ENCODE peak calls at places on chromosomes 11 and 22, in six cellular contexts. K is PC-3, X is neural progenitor cell, T is IMR-90, L is endodermal cell, R is SK-N-MC. P is an unnamed sample.

GRCh38 chr11:126723665-126724045 is 276.9 kb downstream of the KIRREL3 start:
- DNase-seq in K (no peak), X (no peak), T (peak; percentile 55), L (no peak), R (no peak), P (no peak)

GRCh38 chr11:134538793-134539192 is 126.8 kb upstream of the B3GAT1 start:
- DNase-seq in K (no peak), X (no peak), T (no peak), L (no peak), R (no peak), P (no peak)

GRCh38 chr11:57377098-57377497 is 3.9 kb downstream of the PRG3 start:
- DNase-seq in K (no peak), X (no peak), T (no peak), L (no peak), R (no peak), P (no peak)

GRCh38 chr22:49052023-49052538 is 775.6 kb downstream of the BRD1 start:
- DNase-seq in K (no peak), X (no peak), T (no peak), L (peak; percentile 84), R (no peak), P (no peak)

GRCh38 chr11:13695886-13696285 is 27.4 kb downstream of the FAR1 start:
- DNase-seq in K (no peak), X (no peak), T (no peak), L (no peak), R (no peak), P (no peak)

GRCh38 chr11:64060861-64061444 is 25.2 kb downstream of the FLRT1 start:
- DNase-seq in K (no peak), X (peak; percentile 92), T (no peak), L (peak; percentile 90), R (no peak), P (peak; percentile 33)

GRCh38 chr11:35516361-35516760 is 9.1 kb downstream of the PAMR1 start:
- DNase-seq in K (no peak), X (no peak), T (no peak), L (no peak), R (no peak), P (no peak)

GRCh38 chr11:78402842-78403241 is 14.8 kb downstream of the GAB2 start:
- DNase-seq in K (no peak), X (no peak), T (no peak), L (no peak), R (no peak), P (no peak)

GRCh38 chr22:19175602-19176174 is 2.8 kb downstream of the SLC25A1 start:
- DNase-seq in K (no peak), X (peak; percentile 7), T (no peak), L (no peak), R (no peak), P (no peak)

GRCh38 chr11:22761066-22761465 is 68.5 kb downstream of the SVIP start:
- DNase-seq in K (no peak), X (no peak), T (no peak), L (no peak), R (no peak), P (no peak)

GRCh38 chr11:120608760-120609211 is 97.2 kb downstream of the GRIK4 start:
- DNase-seq in K (no peak), X (peak; percentile 36), T (no peak), L (peak; percentile 69), R (no peak), P (no peak)

GRCh38 chr11:86670179-86670578 is 2.2 kb downstream of the ME3 start:
- DNase-seq in K (peak; percentile 42), X (no peak), T (peak; percentile 43), L (no peak), R (no peak), P (no peak)

GRCh38 chr11:19258651-19259230 is 18.0 kb upstream of the E2F8 start:
- DNase-seq in K (no peak), X (peak; percentile 17), T (no peak), L (no peak), R (no peak), P (no peak)

GRCh38 chr11:75105462-75105925 is 8.8 kb upstream of the OR2AT4 start:
- DNase-seq in K (no peak), X (peak; percentile 83), T (no peak), L (peak; percentile 90), R (no peak), P (peak; percentile 77)

GRCh38 chr11:460331-461199 is 10.5 kb downstream of the PTDSS2 start:
- DNase-seq in K (no peak), X (no peak), T (no peak), L (no peak), R (no peak), P (no peak)

GRCh38 chr11:73578786-73579185 is 19.1 kb downstream of the FAM168A start:
- DNase-seq in K (no peak), X (no peak), T (no peak), L (no peak), R (no peak), P (no peak)

DNA sequence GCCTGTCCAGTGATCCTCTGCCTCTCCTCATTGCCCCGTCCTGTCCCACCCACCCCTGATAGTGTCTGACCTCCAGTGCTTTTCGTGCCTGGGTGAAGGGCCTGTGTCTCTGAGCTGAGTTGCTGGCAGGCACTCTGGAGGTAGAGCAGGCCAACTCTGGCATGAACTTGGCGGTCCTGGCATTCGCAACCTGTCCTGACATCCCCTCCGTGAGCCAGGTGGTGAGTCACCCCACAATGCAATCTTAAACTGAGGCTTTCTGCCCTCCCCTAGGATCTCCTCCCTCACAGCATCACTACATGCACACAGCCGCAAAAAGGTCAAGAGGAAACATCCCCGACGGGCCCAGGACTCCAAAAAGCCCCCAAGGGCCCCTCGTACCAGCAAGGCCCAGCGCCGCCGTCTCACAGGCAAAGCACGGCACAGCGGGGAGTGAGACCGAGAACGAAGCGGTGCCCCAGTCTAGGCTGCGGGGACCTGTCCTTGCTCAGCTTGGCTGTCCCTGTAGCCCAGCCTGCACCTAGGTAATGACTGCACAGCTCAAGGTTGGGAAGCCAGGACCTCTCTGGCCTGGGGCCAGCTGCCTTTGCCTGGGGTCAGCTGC is 4.9 kb downstream of the NOL12 start:
- DNase-seq in K (peak; percentile 14), X (no peak), T (no peak), L (no peak), R (no peak), P (no peak)
- H3K9me3 ChIP-seq in K (no peaks in the 10 kb centered on the region), X (no peaks in the 10 kb centered on the region), T (no peaks in the 10 kb centered on the region), L (no peaks in the 10 kb centered on the region), R (no peaks in the 10 kb centered on the region), P (no peaks in the 10 kb centered on the region)

DNA sequence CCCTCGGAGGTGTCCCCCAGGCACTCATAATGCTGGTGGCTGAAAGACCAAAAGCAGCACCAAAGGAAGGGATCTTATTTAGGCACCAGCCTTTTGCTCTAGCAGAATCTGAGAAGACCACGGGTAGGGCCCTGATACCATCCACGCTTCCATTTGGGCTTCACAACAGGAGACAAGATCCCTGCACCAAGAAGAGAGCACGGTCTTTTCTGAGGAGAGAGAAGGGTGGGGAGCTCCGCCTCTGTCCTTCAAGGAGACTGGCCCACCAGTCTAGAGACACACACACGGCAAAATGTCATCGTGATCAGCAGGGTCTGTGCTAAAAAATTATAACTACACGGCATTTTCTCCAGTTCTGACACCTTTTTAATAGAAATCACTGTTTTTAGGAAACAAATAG is 9.8 kb downstream of the LARGE2 start:
- DNase-seq in K (no peak), X (no peak), T (no peak), L (no peak), R (no peak), P (no peak)
- H3K9ac ChIP-seq in K (no peak overlapping the region), X (no peak overlapping the region), T (no peak overlapping the region), L (no peak overlapping the region), R (no peak overlapping the region), P (no peak overlapping the region)

GRCh38 chr11:70580036-70580805 is 181.9 kb downstream of the CTTN start:
- DNase-seq in K (no peak), X (peak; percentile 56), T (no peak), L (peak; percentile 75), R (no peak), P (no peak)
- H3K9me3 ChIP-seq in K (no peaks in the 10 kb centered on the region), X (no peaks in the 10 kb centered on the region), T (no peaks in the 10 kb centered on the region), L (no peaks in the 10 kb centered on the region), R (no peaks in the 10 kb centered on the region), P (no peaks in the 10 kb centered on the region)

GRCh38 chr22:46753360-46753759 is 9.1 kb upstream of the TBC1D22A start:
- DNase-seq in K (no peak), X (no peak), T (no peak), L (no peak), R (no peak), P (no peak)
- H3K9ac ChIP-seq in K (peak overlapping the region; percentile 86), X (no peak overlapping the region), T (peak overlapping the region; percentile 39), L (no peak overlapping the region), R (no peak overlapping the region), P (no peak overlapping the region)

DNA sequence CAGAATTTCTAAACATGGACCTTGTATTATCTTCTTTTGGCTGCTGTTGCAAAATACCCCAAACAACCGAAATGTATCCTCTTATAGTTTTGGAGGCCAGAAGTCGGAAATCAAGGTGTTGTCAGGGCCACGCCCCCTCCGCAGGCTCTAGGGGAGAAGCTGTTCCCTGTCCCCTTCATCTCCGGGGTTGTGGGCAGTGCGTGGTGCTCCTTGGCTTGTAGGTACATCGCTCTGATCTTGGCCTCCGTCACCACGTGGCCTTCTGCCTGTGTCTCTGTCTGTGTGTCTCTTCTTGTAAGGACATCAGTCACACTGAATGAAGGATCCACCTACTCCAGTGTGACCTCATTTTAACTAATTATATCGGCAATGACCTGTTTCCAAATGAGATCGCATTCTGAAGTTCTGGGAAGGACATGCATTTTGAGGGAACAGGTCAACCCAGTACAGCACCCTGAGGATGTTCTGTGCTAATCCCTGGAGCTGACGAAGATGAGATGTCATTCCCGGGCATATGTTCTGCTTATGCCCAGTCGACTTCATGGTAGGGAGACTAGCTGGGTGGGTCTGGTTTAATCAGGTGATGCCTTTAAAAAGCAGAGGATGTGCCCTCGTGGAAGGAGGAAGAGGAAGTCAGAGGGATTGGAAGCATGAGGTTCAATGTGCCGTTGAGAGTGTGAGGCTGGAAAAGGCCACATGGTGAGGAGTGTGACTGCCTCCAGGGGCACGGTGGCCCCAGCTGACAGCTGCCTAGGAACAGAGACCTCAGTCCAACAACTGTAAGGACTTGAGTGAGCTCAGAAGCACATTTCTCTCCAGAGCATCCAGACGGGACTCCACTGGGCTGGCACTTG is 531.1 kb downstream of the TBC1D22A start:
- DNase-seq in K (no peak), X (no peak), T (no peak), L (peak; percentile 9), R (no peak), P (no peak)
- H3K9me3 ChIP-seq in K (no peaks in the 10 kb centered on the region), X (no peaks in the 10 kb centered on the region), T (peaks cover 7% of the 10 kb centered on the region), L (peaks cover 55% of the 10 kb centered on the region), R (no peaks in the 10 kb centered on the region), P (no peaks in the 10 kb centered on the region)

P was measured in NT2/D1.